ENCODE peak calls at places on chromosomes 5 and 9, in seven cellular contexts. One of them, this sample, is unnamed.

GRCh38 chr9:92671323-92671722 is 1.4 kb upstream of the IPPK start:
- DNase-seq in mammary epithelial cell: peak
- DNase-seq in SK-N-SH: no peak
- DNase-seq in HepG2: peak
- DNase-seq in fibroblast of lung: peak
- DNase-seq in lung: no peak
- DNase-seq in kidney epithelial cell: peak
- DNase-seq in this sample: no peak

GRCh38 chr5:151078490-151079262 is 2.2 kb downstream of the TNIP1 start:
- DNase-seq in mammary epithelial cell: no peak
- DNase-seq in SK-N-SH: no peak
- DNase-seq in HepG2: no peak
- DNase-seq in fibroblast of lung: no peak
- DNase-seq in lung: no peak
- DNase-seq in kidney epithelial cell: no peak
- DNase-seq in this sample: no peak

GRCh38 chr5:98397081-98397480 is 376.4 kb upstream of the RGMB start:
- DNase-seq in mammary epithelial cell: peak
- DNase-seq in SK-N-SH: no peak
- DNase-seq in HepG2: no peak
- DNase-seq in fibroblast of lung: peak
- DNase-seq in lung: no peak
- DNase-seq in kidney epithelial cell: no peak
- DNase-seq in this sample: peak

GRCh38 chr5:10775646-10776045 is 14.6 kb upstream of the DAP start:
- DNase-seq in mammary epithelial cell: no peak
- DNase-seq in SK-N-SH: no peak
- DNase-seq in HepG2: no peak
- DNase-seq in fibroblast of lung: no peak
- DNase-seq in lung: no peak
- DNase-seq in kidney epithelial cell: no peak
- DNase-seq in this sample: no peak

GRCh38 chr9:7597716-7598115 is 201.9 kb downstream of the DMAC1 start:
- DNase-seq in mammary epithelial cell: no peak
- DNase-seq in SK-N-SH: no peak
- DNase-seq in HepG2: no peak
- DNase-seq in fibroblast of lung: no peak
- DNase-seq in lung: no peak
- DNase-seq in kidney epithelial cell: no peak
- DNase-seq in this sample: no peak

GRCh38 chr5:28542968-28543367 is 1504.6 kb upstream of the CDH9 start:
- DNase-seq in mammary epithelial cell: peak
- DNase-seq in SK-N-SH: no peak
- DNase-seq in HepG2: no peak
- DNase-seq in fibroblast of lung: peak
- DNase-seq in lung: no peak
- DNase-seq in kidney epithelial cell: peak
- DNase-seq in this sample: peak

GRCh38 chr5:10454591-10455272 is 13.1 kb downstream of the ROPN1L start:
- DNase-seq in mammary epithelial cell: peak
- DNase-seq in SK-N-SH: no peak
- DNase-seq in HepG2: no peak
- DNase-seq in fibroblast of lung: peak
- DNase-seq in lung: no peak
- DNase-seq in kidney epithelial cell: no peak
- DNase-seq in this sample: peak

GRCh38 chr5:73826761-73827450 is 200.9 kb downstream of the ARHGEF28 start:
- DNase-seq in mammary epithelial cell: peak
- DNase-seq in SK-N-SH: no peak
- DNase-seq in HepG2: no peak
- DNase-seq in fibroblast of lung: peak
- DNase-seq in lung: no peak
- DNase-seq in kidney epithelial cell: no peak
- DNase-seq in this sample: peak

GRCh38 chr9:98438701-98439100 is 183.3 kb upstream of the TBC1D2 start:
- DNase-seq in mammary epithelial cell: no peak
- DNase-seq in SK-N-SH: no peak
- DNase-seq in HepG2: no peak
- DNase-seq in fibroblast of lung: peak
- DNase-seq in lung: no peak
- DNase-seq in kidney epithelial cell: no peak
- DNase-seq in this sample: no peak

GRCh38 chr9:81237565-81238231 is 451.6 kb downstream of the TLE1 start:
- DNase-seq in mammary epithelial cell: no peak
- DNase-seq in SK-N-SH: no peak
- DNase-seq in HepG2: peak
- DNase-seq in fibroblast of lung: no peak
- DNase-seq in lung: no peak
- DNase-seq in kidney epithelial cell: no peak
- DNase-seq in this sample: no peak

GRCh38 chr9:109536859-109537258 is 38.8 kb upstream of the PTPN3 start:
- DNase-seq in mammary epithelial cell: no peak
- DNase-seq in SK-N-SH: no peak
- DNase-seq in HepG2: no peak
- DNase-seq in fibroblast of lung: no peak
- DNase-seq in lung: no peak
- DNase-seq in kidney epithelial cell: no peak
- DNase-seq in this sample: no peak

GRCh38 chr5:141771031-141771430 is 89.0 kb upstream of the ARAP3 start:
- DNase-seq in mammary epithelial cell: no peak
- DNase-seq in SK-N-SH: no peak
- DNase-seq in HepG2: no peak
- DNase-seq in fibroblast of lung: peak
- DNase-seq in lung: no peak
- DNase-seq in kidney epithelial cell: no peak
- DNase-seq in this sample: no peak

GRCh38 chr9:4193391-4193790 is 106.5 kb downstream of the GLIS3 start:
- DNase-seq in mammary epithelial cell: peak
- DNase-seq in SK-N-SH: no peak
- DNase-seq in HepG2: no peak
- DNase-seq in fibroblast of lung: no peak
- DNase-seq in lung: no peak
- DNase-seq in kidney epithelial cell: no peak
- DNase-seq in this sample: no peak

GRCh38 chr5:75089137-75089536 is 36.8 kb upstream of the GCNT4 start:
- DNase-seq in mammary epithelial cell: peak
- DNase-seq in SK-N-SH: no peak
- DNase-seq in HepG2: no peak
- DNase-seq in fibroblast of lung: no peak
- DNase-seq in lung: no peak
- DNase-seq in kidney epithelial cell: peak
- DNase-seq in this sample: no peak

GRCh38 chr5:29037716-29038115 is 1999.3 kb upstream of the CDH9 start:
- DNase-seq in mammary epithelial cell: no peak
- DNase-seq in SK-N-SH: no peak
- DNase-seq in HepG2: no peak
- DNase-seq in fibroblast of lung: no peak
- DNase-seq in lung: no peak
- DNase-seq in kidney epithelial cell: no peak
- DNase-seq in this sample: no peak

GRCh38 chr9:76703270-76703669 is 61.0 kb upstream of the PCA3 start:
- DNase-seq in mammary epithelial cell: no peak
- DNase-seq in SK-N-SH: no peak
- DNase-seq in HepG2: no peak
- DNase-seq in fibroblast of lung: no peak
- DNase-seq in lung: no peak
- DNase-seq in kidney epithelial cell: no peak
- DNase-seq in this sample: no peak

GRCh38 chr5:106174903-106175302 is 1495.8 kb downstream of the EFNA5 start:
- DNase-seq in mammary epithelial cell: peak
- DNase-seq in SK-N-SH: no peak
- DNase-seq in HepG2: no peak
- DNase-seq in fibroblast of lung: peak
- DNase-seq in lung: no peak
- DNase-seq in kidney epithelial cell: no peak
- DNase-seq in this sample: no peak

GRCh38 chr5:139369181-139369580 is 13.9 kb downstream of the SLC23A1 start:
- DNase-seq in mammary epithelial cell: no peak
- DNase-seq in SK-N-SH: no peak
- DNase-seq in HepG2: no peak
- DNase-seq in fibroblast of lung: peak
- DNase-seq in lung: no peak
- DNase-seq in kidney epithelial cell: no peak
- DNase-seq in this sample: peak

GRCh38 chr5:139371482-139372435 is 11.3 kb downstream of the SLC23A1 start:
- DNase-seq in mammary epithelial cell: no peak
- DNase-seq in SK-N-SH: no peak
- DNase-seq in HepG2: no peak
- DNase-seq in fibroblast of lung: peak
- DNase-seq in lung: no peak
- DNase-seq in kidney epithelial cell: no peak
- DNase-seq in this sample: peak

GRCh38 chr5:139364466-139364865 is 18.6 kb downstream of the SLC23A1 start:
- DNase-seq in mammary epithelial cell: no peak
- DNase-seq in SK-N-SH: no peak
- DNase-seq in HepG2: no peak
- DNase-seq in fibroblast of lung: no peak
- DNase-seq in lung: no peak
- DNase-seq in kidney epithelial cell: no peak
- DNase-seq in this sample: no peak

GRCh38 chr5:139363937-139364336 is 19.2 kb downstream of the SLC23A1 start:
- DNase-seq in mammary epithelial cell: no peak
- DNase-seq in SK-N-SH: no peak
- DNase-seq in HepG2: no peak
- DNase-seq in fibroblast of lung: no peak
- DNase-seq in lung: no peak
- DNase-seq in kidney epithelial cell: no peak
- DNase-seq in this sample: no peak

GRCh38 chr5:139368613-139369012 is 14.5 kb downstream of the SLC23A1 start:
- DNase-seq in mammary epithelial cell: no peak
- DNase-seq in SK-N-SH: no peak
- DNase-seq in HepG2: no peak
- DNase-seq in fibroblast of lung: no peak
- DNase-seq in lung: no peak
- DNase-seq in kidney epithelial cell: no peak
- DNase-seq in this sample: no peak
- TF ChIP-seq CTCF in mammary epithelial cell: no peak
- TF ChIP-seq CTCF in SK-N-SH: peak
- TF ChIP-seq CTCF in HepG2: no peak
- TF ChIP-seq CTCF in fibroblast of lung: no peak
- TF ChIP-seq CTCF in lung: no peak
- TF ChIP-seq CTCF in kidney epithelial cell: no peak
- TF ChIP-seq CTCF in this sample: no peak

DNA sequence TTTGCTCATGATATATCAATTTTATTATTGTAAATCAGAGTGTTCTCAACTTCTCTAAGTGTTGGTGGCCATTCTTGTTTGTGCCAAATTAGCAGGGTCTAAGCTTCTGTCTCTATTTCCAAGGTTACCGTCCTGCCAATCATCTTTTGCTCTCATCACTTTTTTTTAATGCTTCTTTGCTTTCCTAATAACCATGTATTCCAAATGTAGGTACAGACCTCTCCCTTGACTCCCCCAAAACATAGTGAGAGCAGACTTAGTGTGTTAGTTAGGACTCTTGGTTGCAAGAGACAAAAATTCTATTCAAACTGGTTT is 17.9 kb upstream of the DCP2 start:
- DNase-seq in mammary epithelial cell: no peak
- DNase-seq in SK-N-SH: no peak
- DNase-seq in HepG2: no peak
- DNase-seq in fibroblast of lung: no peak
- DNase-seq in lung: no peak
- DNase-seq in kidney epithelial cell: no peak
- DNase-seq in this sample: no peak
- H3K4me3 ChIP-seq in mammary epithelial cell: no peak
- H3K4me3 ChIP-seq in SK-N-SH: peak
- H3K4me3 ChIP-seq in HepG2: no peak
- H3K4me3 ChIP-seq in fibroblast of lung: peak
- H3K4me3 ChIP-seq in lung: no peak
- H3K4me3 ChIP-seq in kidney epithelial cell: no peak
- H3K4me3 ChIP-seq in this sample: no peak

GRCh38 chr5:143497749-143498148 is 94.3 kb upstream of the NR3C1 start:
- DNase-seq in mammary epithelial cell: no peak
- DNase-seq in SK-N-SH: no peak
- DNase-seq in HepG2: no peak
- DNase-seq in fibroblast of lung: no peak
- DNase-seq in lung: no peak
- DNase-seq in kidney epithelial cell: no peak
- DNase-seq in this sample: no peak

GRCh38 chr5:143498821-143499220 is 95.3 kb upstream of the NR3C1 start:
- DNase-seq in mammary epithelial cell: no peak
- DNase-seq in SK-N-SH: no peak
- DNase-seq in HepG2: no peak
- DNase-seq in fibroblast of lung: no peak
- DNase-seq in lung: no peak
- DNase-seq in kidney epithelial cell: no peak
- DNase-seq in this sample: no peak

GRCh38 chr5:143501176-143501840 is 97.8 kb upstream of the NR3C1 start:
- DNase-seq in mammary epithelial cell: no peak
- DNase-seq in SK-N-SH: no peak
- DNase-seq in HepG2: no peak
- DNase-seq in fibroblast of lung: no peak
- DNase-seq in lung: no peak
- DNase-seq in kidney epithelial cell: no peak
- DNase-seq in this sample: no peak

GRCh38 chr5:143496928-143497327 is 93.4 kb upstream of the NR3C1 start:
- DNase-seq in mammary epithelial cell: no peak
- DNase-seq in SK-N-SH: no peak
- DNase-seq in HepG2: peak
- DNase-seq in fibroblast of lung: peak
- DNase-seq in lung: no peak
- DNase-seq in kidney epithelial cell: no peak
- DNase-seq in this sample: no peak

GRCh38 chr5:143499480-143500114 is 96.1 kb upstream of the NR3C1 start:
- DNase-seq in mammary epithelial cell: no peak
- DNase-seq in SK-N-SH: no peak
- DNase-seq in HepG2: no peak
- DNase-seq in fibroblast of lung: no peak
- DNase-seq in lung: no peak
- DNase-seq in kidney epithelial cell: no peak
- DNase-seq in this sample: no peak
- TF ChIP-seq CTCF in mammary epithelial cell: no peak
- TF ChIP-seq CTCF in SK-N-SH: no peak
- TF ChIP-seq CTCF in HepG2: no peak
- TF ChIP-seq CTCF in fibroblast of lung: no peak
- TF ChIP-seq CTCF in lung: no peak
- TF ChIP-seq CTCF in kidney epithelial cell: no peak
- TF ChIP-seq CTCF in this sample: no peak

GRCh38 chr5:34842554-34842953 is 3.6 kb downstream of the TTC23L start:
- DNase-seq in mammary epithelial cell: no peak
- DNase-seq in SK-N-SH: no peak
- DNase-seq in HepG2: no peak
- DNase-seq in fibroblast of lung: no peak
- DNase-seq in lung: no peak
- DNase-seq in kidney epithelial cell: no peak
- DNase-seq in this sample: no peak

GRCh38 chr5:34835664-34836063 is 3.3 kb upstream of the TTC23L start:
- DNase-seq in mammary epithelial cell: no peak
- DNase-seq in SK-N-SH: no peak
- DNase-seq in HepG2: no peak
- DNase-seq in fibroblast of lung: no peak
- DNase-seq in lung: no peak
- DNase-seq in kidney epithelial cell: no peak
- DNase-seq in this sample: no peak

GRCh38 chr5:34834794-34835089 is 4.2 kb upstream of the TTC23L start:
- DNase-seq in mammary epithelial cell: no peak
- DNase-seq in SK-N-SH: no peak
- DNase-seq in HepG2: no peak
- DNase-seq in fibroblast of lung: no peak
- DNase-seq in lung: no peak
- DNase-seq in kidney epithelial cell: no peak
- DNase-seq in this sample: no peak

GRCh38 chr5:34841816-34842215 is 2.9 kb downstream of the TTC23L start:
- DNase-seq in mammary epithelial cell: no peak
- DNase-seq in SK-N-SH: no peak
- DNase-seq in HepG2: no peak
- DNase-seq in fibroblast of lung: no peak
- DNase-seq in lung: no peak
- DNase-seq in kidney epithelial cell: no peak
- DNase-seq in this sample: no peak

GRCh38 chr5:34838785-34839714 is at the start of gene TTC23L:
- DNase-seq in mammary epithelial cell: peak
- DNase-seq in SK-N-SH: peak
- DNase-seq in HepG2: peak
- DNase-seq in fibroblast of lung: peak
- DNase-seq in lung: peak
- DNase-seq in kidney epithelial cell: peak
- DNase-seq in this sample: peak
- H3K4me3 ChIP-seq in mammary epithelial cell: peak
- H3K4me3 ChIP-seq in SK-N-SH: peak
- H3K4me3 ChIP-seq in HepG2: peak
- H3K4me3 ChIP-seq in fibroblast of lung: peak
- H3K4me3 ChIP-seq in lung: peak
- H3K4me3 ChIP-seq in kidney epithelial cell: peak
- H3K4me3 ChIP-seq in this sample: peak

This sample was measured in astrocyte of the cerebellum.